ENCODE peak calls at places on chromosomes 6 and 20, in four cellular contexts. H is fibroblast of lung, L is OCI-LY7, N is A549. J is an unnamed sample.

GRCh38 chr6:35016417-35017221 is 124.5 kb downstream of the TCP11 start:
- DNase-seq in H (peak; percentile 93), L (no peak), N (no peak), J (peak; percentile 31)

GRCh38 chr20:1863296-1863695 is 31.9 kb upstream of the SIRPA start:
- DNase-seq in H (no peak), L (no peak), N (no peak), J (no peak)

GRCh38 chr6:12363651-12364381 is 73.7 kb downstream of the EDN1 start:
- DNase-seq in H (no peak), L (peak; percentile 24), N (peak; percentile 83), J (no peak)

GRCh38 chr6:34015576-34015975 is 130.3 kb downstream of the GRM4 start:
- DNase-seq in H (no peak), L (no peak), N (no peak), J (peak; percentile 87)

GRCh38 chr6:90835584-90836212 is 248.8 kb upstream of the MAP3K7 start:
- DNase-seq in H (no peak), L (no peak), N (no peak), J (no peak)

GRCh38 chr20:20229595-20229994 is 138.3 kb upstream of the INSM1 start:
- DNase-seq in H (no peak), L (no peak), N (no peak), J (no peak)

GRCh38 chr6:74715362-74716068 is 490.3 kb downstream of the COL12A1 start:
- DNase-seq in H (peak; percentile 73), L (no peak), N (no peak), J (no peak)

GRCh38 chr6:87501809-87502572 is 29.2 kb downstream of the SLC35A1 start:
- DNase-seq in H (no peak), L (no peak), N (no peak), J (no peak)

GRCh38 chr6:74256387-74257180 is 560.6 kb downstream of the CD109 start:
- DNase-seq in H (peak; percentile 26), L (no peak), N (no peak), J (no peak)

GRCh38 chr6:156885562-156885961 is 108.4 kb downstream of the ARID1B start:
- DNase-seq in H (no peak), L (no peak), N (no peak), J (no peak)

GRCh38 chr20:38191654-38192053 is 26.6 kb upstream of the TGM2 start:
- DNase-seq in H (no peak), L (no peak), N (no peak), J (peak; percentile 26)
- H3K4me2 ChIP-seq in H (no peak overlapping the region), L (no peak overlapping the region), N (peak overlapping the region; percentile 53), J (no peak overlapping the region)

GRCh38 chr6:167422934-167423333 is 98.0 kb downstream of the TTLL2 start:
- DNase-seq in H (no peak), L (no peak), N (no peak), J (no peak)
- H3K9me3 ChIP-seq in H (no peaks in the 10 kb centered on the region), L (no peaks in the 10 kb centered on the region), N (no peaks in the 10 kb centered on the region), J (no peaks in the 10 kb centered on the region)

GRCh38 chr6:161101517-161101916 is 109.9 kb downstream of the MAP3K4 start:
- DNase-seq in H (peak; percentile 23), L (peak; percentile 10), N (no peak), J (no peak)
- TF ChIP-seq CTCF in H (peak; percentile 29), L (peak; percentile 59), N (no peak), J (peak; percentile 42)

DNA sequence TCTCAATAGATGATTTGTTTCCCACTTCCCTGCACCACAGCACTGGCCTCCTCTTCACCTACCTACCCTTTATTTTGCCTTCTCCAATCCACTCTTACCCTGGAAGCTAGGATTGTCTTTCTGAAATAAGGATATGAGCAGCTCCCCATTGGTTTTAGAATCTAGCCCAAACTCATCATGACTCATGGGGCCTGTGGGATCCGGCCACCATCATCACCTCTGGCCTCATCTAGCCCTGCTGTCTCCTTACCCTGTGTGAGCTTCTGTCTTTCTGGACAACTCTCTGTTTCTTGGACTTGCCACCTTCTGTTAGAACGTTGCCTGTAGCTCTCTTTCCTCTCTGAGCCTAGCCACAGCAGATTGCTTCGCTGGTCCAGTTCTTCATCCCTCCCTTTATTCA is 277.1 kb downstream of the PAX1 start:
- DNase-seq in H (no peak), L (no peak), N (no peak), J (peak; percentile 53)
- H3K4me2 ChIP-seq in H (no peak overlapping the region), L (no peak overlapping the region), N (no peak overlapping the region), J (peak overlapping the region; percentile 63)

GRCh38 chr20:56207656-56208055 is 40.9 kb upstream of the MC3R start:
- DNase-seq in H (no peak), L (no peak), N (no peak), J (no peak)

GRCh38 chr20:56205350-56205749 is 43.2 kb upstream of the MC3R start:
- DNase-seq in H (no peak), L (no peak), N (no peak), J (no peak)

GRCh38 chr20:56200456-56200855 is 48.1 kb upstream of the MC3R start:
- DNase-seq in H (no peak), L (peak; percentile 33), N (no peak), J (no peak)

GRCh38 chr20:56202493-56203077 is 45.9 kb upstream of the MC3R start:
- DNase-seq in H (peak; percentile 17), L (peak; percentile 1), N (peak; percentile 7), J (peak; percentile 62)

DNA sequence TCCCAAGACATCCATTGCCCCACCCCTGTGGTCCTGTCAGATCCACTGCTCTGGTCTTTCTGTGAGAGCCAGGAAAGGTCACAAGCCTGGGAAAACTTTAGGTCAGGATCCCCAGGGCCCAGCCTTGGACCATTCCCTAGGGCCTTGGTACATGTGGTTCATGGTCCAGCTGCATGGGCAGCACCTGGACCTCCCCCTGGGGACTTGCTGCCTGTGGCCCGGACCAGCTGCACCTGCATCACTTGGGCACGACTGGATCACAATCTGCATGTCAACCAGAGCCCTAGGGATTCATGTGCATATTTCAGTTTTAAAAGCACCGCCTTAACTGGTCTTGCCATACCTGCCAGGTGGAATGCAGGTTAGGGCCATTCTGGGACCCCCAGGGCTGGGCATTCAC is 44.3 kb upstream of the MC3R start:
- DNase-seq in H (no peak), L (no peak), N (no peak), J (no peak)
- H3K9me3 ChIP-seq in H (no peaks in the 10 kb centered on the region), L (peaks cover 15% of the 10 kb centered on the region), N (peaks cover 8% of the 10 kb centered on the region), J (peaks cover 5% of the 10 kb centered on the region)

GRCh38 chr20:52313335-52313963 is 121.9 kb upstream of the ZFP64 start:
- DNase-seq in H (peak; percentile 66), L (no peak), N (peak; percentile 23), J (no peak)

GRCh38 chr20:52311209-52311794 is 119.7 kb upstream of the ZFP64 start:
- DNase-seq in H (no peak), L (no peak), N (no peak), J (no peak)

GRCh38 chr20:52306477-52306876 is 114.9 kb upstream of the ZFP64 start:
- DNase-seq in H (no peak), L (no peak), N (no peak), J (no peak)

GRCh38 chr20:52312131-52312729 is 120.7 kb upstream of the ZFP64 start:
- DNase-seq in H (peak; percentile 78), L (peak; percentile 69), N (peak; percentile 55), J (no peak)
- TF ChIP-seq CTCF in H (peak; percentile 86), L (peak; percentile 92), N (peak; percentile 71), J (peak; percentile 81)

GRCh38 chr20:17562804-17563305 is 7.0 kb upstream of the DSTN start:
- DNase-seq in H (peak; percentile 84), L (no peak), N (no peak), J (peak; percentile 77)
- H3K4me2 ChIP-seq in H (no peak overlapping the region), L (no peak overlapping the region), N (peak overlapping the region; percentile 12), J (peak overlapping the region; percentile 52)

DNA sequence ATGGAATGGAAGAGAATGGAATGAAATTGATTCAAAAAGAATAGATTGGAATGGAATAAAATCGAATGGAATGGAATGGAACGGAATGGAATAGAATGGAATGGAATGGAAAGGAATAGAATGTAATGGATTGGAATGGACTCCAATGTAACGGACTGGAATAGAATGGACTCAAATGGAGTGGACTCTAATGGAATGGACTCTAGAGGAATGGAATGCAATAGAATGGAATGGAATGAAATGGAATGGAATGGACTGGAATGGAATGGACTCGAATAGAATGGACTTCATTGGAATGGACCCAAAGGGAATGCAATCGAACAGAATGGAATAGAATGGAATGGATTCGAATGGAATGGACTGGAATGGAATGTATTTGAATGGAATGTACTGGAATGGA is 19.7 kb upstream of the DEFB115 start:
- DNase-seq in H (no peak), L (no peak), N (no peak), J (no peak)
- H3K9me3 ChIP-seq in H (peaks cover 3% of the 10 kb centered on the region), L (peaks cover 83% of the 10 kb centered on the region), N (peaks cover 5% of the 10 kb centered on the region), J (peaks cover 36% of the 10 kb centered on the region)

DNA sequence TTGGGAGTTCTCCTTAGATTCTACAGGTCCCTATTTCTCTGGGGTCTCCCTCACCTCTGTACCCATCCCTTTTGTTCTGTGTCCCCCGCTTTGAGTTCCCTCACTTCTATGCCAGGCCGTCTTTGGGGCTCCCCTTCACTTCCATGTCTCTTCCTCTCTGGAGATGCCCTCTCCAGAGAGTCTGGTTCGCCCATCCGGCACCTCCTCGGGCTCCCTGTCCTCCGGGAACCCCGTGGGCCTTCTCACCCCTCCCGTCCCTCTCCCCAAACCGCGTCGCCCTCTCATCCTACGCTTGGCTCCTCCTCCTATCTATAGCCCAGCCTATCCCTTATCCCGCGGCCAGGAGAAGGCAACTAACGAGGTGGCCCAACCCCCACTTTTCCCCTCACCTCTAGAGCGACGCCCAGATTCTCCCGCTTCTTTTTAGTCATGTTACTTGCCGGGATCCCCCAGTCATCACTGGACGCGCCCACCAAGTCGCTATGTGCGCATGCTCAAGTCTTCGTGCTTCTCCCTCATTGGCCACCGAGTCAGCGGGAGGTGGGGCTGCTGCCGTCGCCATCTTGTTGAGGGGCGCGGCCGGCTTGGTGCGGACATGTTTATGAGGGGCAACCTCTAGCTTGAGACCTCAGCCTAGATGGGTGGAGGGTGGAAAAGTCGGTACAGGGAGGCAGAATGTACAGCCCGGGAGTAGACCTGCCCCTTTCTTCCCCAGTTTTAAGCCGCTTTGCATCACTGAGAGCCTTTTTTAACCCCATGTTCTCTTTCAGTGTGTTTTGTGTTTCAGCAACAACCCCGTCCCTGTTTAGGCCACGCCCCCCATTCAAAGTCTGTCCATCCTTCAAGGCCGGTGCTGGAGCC is at the start of gene CCDC167:
- DNase-seq in H (peak; percentile 95), L (peak; percentile 98), N (peak; percentile 88), J (peak; percentile 98)
- TF ChIP-seq CTCF in H (no peak), L (no peak), N (no peak), J (no peak)

J was measured in osteoblast.